ENCODE peak calls at places on chromosomes 4 and X, in five cellular contexts. Z, R, F, M and G are unnamed samples.

GRCh38 chrX:103941201-103941975 is 21.0 kb upstream of the TMSB15B start:
- DNase-seq in M (no peak), R (no peak), Z (no peak), F (peak; percentile 37), G (no peak)

GRCh38 chr4:118968006-118968405 is 79.4 kb downstream of the SYNPO2 start:
- DNase-seq in F (peak; percentile 38), Z (peak; percentile 64), M (peak; percentile 82), R (peak; percentile 45), G (peak; percentile 81)

GRCh38 chr4:2274320-2275043 is 12.6 kb upstream of the MXD4 start:
- DNase-seq in M (no peak), R (no peak), F (no peak), Z (no peak), G (no peak)

GRCh38 chr4:158796370-158797140 is 27.7 kb downstream of the FNIP2 start:
- DNase-seq in Z (no peak), M (no peak), R (no peak), F (no peak), G (no peak)

GRCh38 chr4:123444298-123444731 is 47.7 kb downstream of the SPRY1 start:
- DNase-seq in R (peak; percentile 57), F (peak; percentile 75), Z (peak; percentile 53), M (no peak), G (peak; percentile 46)

GRCh38 chr4:155675709-155676429 is 9.2 kb downstream of the GUCY1A1 start:
- DNase-seq in R (no peak), Z (no peak), M (no peak), F (no peak), G (no peak)

GRCh38 chr4:16461362-16461761 is 235.1 kb upstream of the TAPT1 start:
- DNase-seq in M (no peak), R (no peak), Z (peak; percentile 9), F (peak; percentile 12), G (no peak)

GRCh38 chrX:7552758-7553157 is 290.2 kb upstream of the VCX start:
- DNase-seq in Z (no peak), M (no peak), R (no peak), F (no peak), G (no peak)

GRCh38 chr4:185435466-185435865 is 9.7 kb upstream of the UFSP2 start:
- DNase-seq in Z (no peak), R (no peak), M (no peak), F (no peak), G (no peak)

GRCh38 chr4:88456757-88457306 is at the start of gene HERC5:
- DNase-seq in Z (peak; percentile 80), M (peak; percentile 95), F (peak; percentile 97), R (peak; percentile 97), G (peak; percentile 87)

GRCh38 chrX:9538544-9539045 is 73.7 kb downstream of the TBL1X start:
- DNase-seq in R (no peak), Z (no peak), M (no peak), F (no peak), G (no peak)

GRCh38 chr4:38856524-38857337 is at the start of gene TLR6:
- DNase-seq in R (peak; percentile 35), F (peak; percentile 73), Z (no peak), M (no peak), G (peak; percentile 80)

GRCh38 chr4:144831971-144832370 is 186.0 kb downstream of the HHIP start:
- DNase-seq in Z (no peak), F (peak; percentile 26), R (no peak), M (no peak), G (no peak)

GRCh38 chr4:38488891-38489861 is 174.8 kb upstream of the KLF3 start:
- DNase-seq in F (no peak), R (no peak), M (no peak), Z (no peak), G (no peak)

GRCh38 chrX:39814391-39814790 is 283.4 kb downstream of the BCOR start:
- DNase-seq in Z (no peak), R (no peak), F (peak; percentile 20), M (no peak), G (no peak)

GRCh38 chr4:177107288-177107901 is 202.3 kb upstream of the NEIL3 start:
- DNase-seq in M (no peak), Z (no peak), R (no peak), F (no peak), G (no peak)

GRCh38 chr4:134390327-134390726 is 188.7 kb upstream of the PABPC4L start:
- DNase-seq in F (no peak), M (no peak), R (no peak), Z (no peak), G (no peak)

GRCh38 chr4:150212927-150213326 is 134.7 kb downstream of the DCLK2 start:
- DNase-seq in R (no peak), Z (no peak), M (no peak), F (no peak), G (no peak)

GRCh38 chr4:154686838-154687237 is 57.0 kb upstream of the LRAT start:
- DNase-seq in Z (no peak), F (no peak), M (no peak), R (no peak), G (no peak)

GRCh38 chr4:24888475-24888874 is 24.4 kb downstream of the CCDC149 start:
- DNase-seq in M (no peak), Z (no peak), R (no peak), F (no peak), G (no peak)

GRCh38 chr4:7209699-7210098 is 17.4 kb downstream of the SORCS2 start:
- DNase-seq in R (no peak), Z (no peak), M (no peak), F (no peak), G (no peak)

GRCh38 chr4:61425315-61425714 is 225.2 kb downstream of the ADGRL3 start:
- DNase-seq in M (no peak), F (no peak), Z (no peak), R (no peak), G (no peak)

GRCh38 chr4:85406185-85406584 is 68.8 kb upstream of the ARHGAP24 start:
- DNase-seq in R (no peak), Z (no peak), M (no peak), F (no peak), G (no peak)

GRCh38 chr4:8195841-8196460 is 3.1 kb upstream of the SH3TC1 start:
- DNase-seq in R (no peak), F (peak; percentile 24), M (no peak), Z (no peak), G (no peak)

GRCh38 chrX:72255445-72255844 is 16.6 kb upstream of the ERCC6L start:
- DNase-seq in F (no peak), M (no peak), Z (no peak), R (no peak), G (no peak)

GRCh38 chrX:63282077-63282476 is 69.1 kb downstream of the SPIN4 start:
- DNase-seq in F (peak; percentile 21), M (no peak), Z (no peak), R (no peak), G (no peak)

GRCh38 chr4:151721466-151721865 is 39.3 kb downstream of the GATB start:
- DNase-seq in R (no peak), Z (no peak), M (no peak), F (no peak), G (no peak)

GRCh38 chr4:157300678-157301077 is 80.2 kb downstream of the GRIA2 start:
- DNase-seq in Z (no peak), F (no peak), R (no peak), M (no peak), G (no peak)

GRCh38 chrX:103722505-103722904 is 11.8 kb downstream of the TMEM31 start:
- DNase-seq in F (no peak), Z (no peak), M (no peak), R (no peak), G (no peak)

GRCh38 chr4:48654015-48654664 is 125.9 kb downstream of the FRYL start:
- DNase-seq in Z (no peak), F (no peak), M (no peak), R (no peak), G (no peak)

GRCh38 chr4:79044260-79044659 is 105.0 kb upstream of the PAQR3 start:
- DNase-seq in Z (no peak), F (no peak), M (no peak), R (no peak), G (no peak)

GRCh38 chr4:48681856-48682255 is 98.2 kb downstream of the FRYL start:
- DNase-seq in R (peak; percentile 24), M (no peak), Z (no peak), F (peak; percentile 73), G (peak; percentile 26)

GRCh38 chrX:10158279-10158939 is 1.6 kb downstream of the CLCN4 start:
- DNase-seq in M (no peak), R (peak; percentile 76), F (peak; percentile 37), Z (no peak), G (no peak)

GRCh38 chr4:128247906-128248305 is 39.7 kb downstream of the PGRMC2 start:
- DNase-seq in F (no peak), R (no peak), M (no peak), Z (no peak), G (no peak)

GRCh38 chr4:41304221-41304620 is 47.5 kb downstream of the UCHL1 start:
- DNase-seq in Z (no peak), R (no peak), M (no peak), F (no peak), G (no peak)

GRCh38 chr4:52606766-52607165 is 52.3 kb downstream of the USP46 start:
- DNase-seq in R (no peak), F (no peak), Z (no peak), M (no peak), G (no peak)

GRCh38 chr4:52617467-52618017 is 41.6 kb downstream of the USP46 start:
- DNase-seq in M (no peak), Z (no peak), F (no peak), R (no peak), G (no peak)

GRCh38 chr4:52611030-52611555 is 48.0 kb downstream of the USP46 start:
- DNase-seq in R (no peak), M (no peak), F (no peak), Z (no peak), G (no peak)

GRCh38 chr4:52614241-52614640 is 44.9 kb downstream of the USP46 start:
- DNase-seq in F (no peak), R (no peak), Z (no peak), M (no peak), G (no peak)

GRCh38 chr4:52612341-52612740 is 46.8 kb downstream of the USP46 start:
- DNase-seq in F (no peak), Z (no peak), R (no peak), M (no peak), G (no peak)
- TF ChIP-seq CTCF in F (no peak), Z (no peak), R (no peak), M (no peak), G (no peak)

GRCh38 chr4:82578935-82579334 is 17.1 kb upstream of the TMEM150C start:
- DNase-seq in Z (no peak), M (no peak), R (no peak), F (peak; percentile 14), G (no peak)
- TF ChIP-seq CTCF in Z (peak; percentile 25), M (no peak), R (no peak), F (peak; percentile 36), G (no peak)

GRCh38 chr4:106065018-106065417 is 169.7 kb downstream of the NPNT start:
- DNase-seq in R (no peak), F (no peak), M (no peak), Z (no peak), G (no peak)
- TF ChIP-seq CTCF in R (no peak), F (no peak), M (no peak), Z (no peak), G (no peak)

DNA sequence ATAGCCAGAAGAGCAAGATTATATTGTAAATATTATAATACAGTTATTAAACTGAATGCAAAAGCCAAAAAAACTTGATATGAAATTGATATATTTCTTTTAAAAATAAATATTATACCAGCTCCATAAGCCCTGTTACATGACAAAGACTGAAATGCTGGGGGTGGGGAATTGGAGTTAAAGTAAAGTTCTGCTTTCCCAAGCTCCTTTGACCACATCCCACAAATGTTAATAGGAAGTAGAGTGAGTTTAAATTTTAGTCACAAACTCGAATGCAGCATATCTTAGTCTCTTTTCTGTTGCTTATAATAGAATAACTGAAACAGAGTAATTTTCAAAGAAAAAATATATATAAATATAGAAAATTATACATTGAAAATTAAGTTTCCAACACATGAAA is 46.9 kb upstream of the NFKB1 start:
- DNase-seq in F (no peak), M (no peak), Z (no peak), R (no peak), G (no peak)
- TF ChIP-seq CTCF in F (no peak), M (no peak), Z (no peak), R (no peak), G (no peak)